ENCODE peak calls at places on chromosomes 7 and 10, in eight cellular contexts. T is colonic mucosa; S is astrocyte of the cerebellum; U is CD4-positive, alpha-beta T cell; I is GM12878; Z is astrocyte of the spinal cord; A is HepG2; C is GM20000. W is an unnamed sample.

GRCh38 chr7:54839538-54840213 is 80.7 kb upstream of the SEC61G start:
- DNase-seq in I (no peak), U (no peak), S (no peak), A (peak; percentile 20), C (peak; percentile 30), T (peak; percentile 54), Z (peak; percentile 37), W (peak; percentile 91)

GRCh38 chr10:105150486-105150885 is 509.4 kb downstream of the SORCS3 start:
- DNase-seq in S (peak; percentile 69), T (no peak), U (no peak), I (no peak), C (no peak), A (no peak), Z (peak; percentile 59), W (no peak)

GRCh38 chr10:79381804-79382221 is 34.5 kb downstream of the PPIF start:
- DNase-seq in C (peak; percentile 6), A (peak; percentile 76), Z (peak; percentile 94), T (peak; percentile 54), I (no peak), U (no peak), S (peak; percentile 64), W (peak; percentile 91)

GRCh38 chr7:130995252-130996081 is 261.5 kb upstream of the KLF14 start:
- DNase-seq in C (no peak), T (peak; percentile 71), I (no peak), U (no peak), S (peak; percentile 59), A (no peak), Z (peak; percentile 58), W (no peak)

GRCh38 chr10:86756511-86757109 is at the start of gene BMPR1A:
- DNase-seq in Z (peak; percentile 92), S (peak; percentile 74), U (no peak), T (peak; percentile 22), A (no peak), I (no peak), C (peak; percentile 56), W (peak; percentile 50)

GRCh38 chr10:84545651-84546050 is 217.3 kb downstream of the CCSER2 start:
- DNase-seq in T (no peak), U (no peak), S (no peak), C (no peak), A (no peak), Z (no peak), I (no peak), W (no peak)

GRCh38 chr10:21495002-21495685 is 30.3 kb downstream of the SKIDA1 start:
- DNase-seq in Z (peak; percentile 37), I (no peak), T (no peak), C (peak; percentile 51), A (peak; percentile 34), U (no peak), S (no peak), W (no peak)

GRCh38 chr7:20454202-20454601 is 123.5 kb downstream of the ITGB8 start:
- DNase-seq in C (no peak), I (no peak), U (no peak), A (no peak), T (no peak), S (no peak), Z (no peak), W (no peak)

GRCh38 chr10:97943294-97943693 is 87.1 kb downstream of the CRTAC1 start:
- DNase-seq in T (no peak), I (no peak), U (no peak), A (no peak), C (no peak), S (no peak), Z (no peak), W (no peak)

GRCh38 chr10:99681553-99681952 is 22.2 kb downstream of the ENTPD7 start:
- DNase-seq in I (no peak), T (no peak), S (peak; percentile 58), C (no peak), U (no peak), A (no peak), Z (peak; percentile 43), W (peak; percentile 85)

DNA sequence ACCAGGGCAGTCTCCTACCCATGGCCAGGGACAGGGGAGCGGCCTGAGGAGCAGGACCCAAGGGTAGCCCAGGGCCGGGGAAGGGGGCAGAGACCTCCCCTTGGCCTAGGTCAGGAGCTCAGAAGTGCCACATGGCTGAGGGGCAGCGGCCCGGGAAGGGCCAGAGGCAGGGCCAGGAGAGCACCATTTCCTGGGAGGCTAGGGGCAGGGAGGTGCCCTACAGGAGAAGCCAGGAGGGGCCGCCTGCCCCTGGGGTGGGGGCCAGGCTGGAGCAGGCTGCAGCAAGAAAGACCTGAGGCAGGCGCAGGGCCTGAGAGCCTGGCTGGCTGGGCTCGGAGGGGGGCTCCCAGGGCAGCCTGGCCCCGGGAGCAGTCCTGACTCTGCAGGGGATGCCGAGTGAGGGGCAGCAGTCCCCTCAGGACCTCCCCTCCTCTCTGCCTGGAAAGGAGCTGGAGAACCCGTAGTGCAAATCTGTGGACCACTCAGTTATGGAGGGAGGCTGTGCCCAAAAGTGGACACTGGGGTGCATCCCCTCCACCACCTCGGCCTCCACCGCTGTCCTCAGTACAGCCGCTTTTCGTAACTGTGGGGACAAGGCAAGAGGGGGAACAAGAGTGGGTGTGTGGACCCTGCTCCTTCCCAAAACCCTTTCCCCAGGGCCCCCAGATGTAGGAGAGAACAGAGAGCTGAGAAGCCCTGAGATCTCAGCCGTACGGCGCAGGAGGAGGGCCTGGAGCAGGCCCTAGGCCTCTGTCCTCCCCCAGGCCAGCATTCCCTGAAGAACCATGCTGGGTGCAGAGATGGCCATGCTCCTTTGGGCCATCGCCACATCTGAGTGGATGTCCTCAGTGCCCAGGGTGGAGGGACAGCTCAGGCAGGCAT is 17.1 kb downstream of the IMPDH1 start:
- DNase-seq in U (no peak), I (no peak), S (no peak), C (no peak), A (no peak), T (no peak), Z (no peak), W (no peak)
- TF ChIP-seq CTCF in U (no peak), I (no peak), S (no peak), C (no peak), A (no peak), T (no peak), Z (no peak), W (no peak)

DNA sequence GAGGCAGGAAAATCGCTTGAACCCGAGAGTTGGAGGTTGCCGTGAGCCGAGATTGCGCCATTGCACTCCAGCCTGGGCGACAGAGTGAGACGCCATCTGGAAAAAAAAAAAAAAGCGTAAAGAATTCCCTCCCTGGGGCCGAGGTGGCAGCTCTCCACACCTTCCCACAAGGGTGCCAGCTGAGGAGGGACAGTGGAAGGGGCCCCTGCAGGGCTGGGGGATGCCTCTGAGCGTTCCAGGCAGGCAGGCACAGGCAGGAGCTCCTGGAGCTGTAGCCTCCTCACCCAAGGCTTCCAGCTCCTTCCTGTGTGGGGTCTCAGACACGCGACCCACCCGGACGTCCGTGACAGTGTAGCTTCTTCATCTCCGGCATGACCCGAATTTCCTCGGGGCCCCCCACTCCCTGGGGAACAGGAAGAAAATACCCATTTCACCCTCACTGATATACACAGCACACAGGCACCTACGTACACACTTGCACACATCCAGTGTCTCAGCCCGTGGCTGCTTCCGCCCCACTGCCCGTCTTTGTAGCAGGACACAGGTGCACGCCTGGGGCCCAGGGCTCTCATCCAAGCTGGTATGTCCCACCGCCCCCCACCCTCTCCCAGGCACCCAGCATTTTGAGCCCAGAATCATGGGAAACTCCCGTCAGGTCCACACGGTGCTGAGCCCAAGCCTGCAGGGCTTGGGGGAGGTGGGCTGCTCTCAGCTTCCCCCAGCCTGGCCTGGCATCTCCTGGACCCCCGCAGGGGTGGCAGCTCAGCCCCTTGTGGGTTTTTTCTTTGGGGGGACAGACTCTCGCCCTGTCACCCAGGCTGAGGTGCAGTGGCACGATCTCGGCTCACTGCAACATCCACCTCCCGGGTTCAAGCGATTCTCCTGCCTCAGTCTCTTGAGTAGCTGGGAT is 25.7 kb downstream of the GRIFIN start:
- DNase-seq in I (no peak), C (no peak), S (no peak), T (no peak), A (no peak), U (no peak), Z (no peak), W (no peak)
- TF ChIP-seq CTCF in I (no peak), C (no peak), S (no peak), T (no peak), A (no peak), U (no peak), Z (no peak), W (no peak)

GRCh38 chr7:78873117-78873516 is 580.4 kb downstream of the MAGI2 start:
- DNase-seq in I (no peak), A (no peak), U (no peak), C (no peak), T (no peak), S (no peak), Z (no peak), W (no peak)
- TF ChIP-seq CTCF in I (no peak), A (no peak), U (no peak), C (no peak), T (no peak), S (no peak), Z (no peak), W (no peak)

GRCh38 chr10:23038172-23038571 is 57.2 kb upstream of the MSRB2 start:
- DNase-seq in T (no peak), I (no peak), Z (no peak), A (no peak), U (no peak), C (no peak), S (no peak), W (no peak)

GRCh38 chr10:23031318-23031717 is 64.1 kb upstream of the MSRB2 start:
- DNase-seq in U (no peak), T (no peak), C (no peak), S (no peak), A (no peak), Z (no peak), I (no peak), W (no peak)

GRCh38 chr10:23037561-23037960 is 57.8 kb upstream of the MSRB2 start:
- DNase-seq in I (no peak), U (no peak), T (no peak), S (no peak), Z (no peak), A (no peak), C (no peak), W (no peak)

GRCh38 chr10:23034790-23035189 is 60.6 kb upstream of the MSRB2 start:
- DNase-seq in I (no peak), T (no peak), C (no peak), Z (no peak), A (no peak), U (no peak), S (no peak), W (no peak)

GRCh38 chr10:23035569-23035968 is 59.8 kb upstream of the MSRB2 start:
- DNase-seq in S (no peak), Z (no peak), T (no peak), U (no peak), A (peak; percentile 10), I (no peak), C (no peak), W (peak; percentile 10)
- TF ChIP-seq CTCF in S (peak; percentile 36), Z (peak; percentile 36), T (no peak), U (no peak), A (peak; percentile 29), I (peak; percentile 9), C (no peak), W (peak; percentile 16)

GRCh38 chr7:16765436-16765859 is 11.9 kb downstream of the TSPAN13 start:
- DNase-seq in S (no peak), C (no peak), T (no peak), I (no peak), Z (no peak), A (no peak), U (no peak), W (no peak)
- TF ChIP-seq CTCF in S (no peak), C (no peak), T (no peak), I (no peak), Z (no peak), A (no peak), U (no peak), W (no peak)

W was measured in foreskin fibroblast.